ENCODE peak calls at places on chromosomes 2 and 18, in six cellular contexts. S is CD8-positive, alpha-beta T cell; I is CD4-positive, alpha-beta T cell; O is astrocyte; R is heart right ventricle; Q is cardiac muscle cell. U is an unnamed sample. For H3K9me3, the result is how much of the 10 kb centered on the place peaks cover.

GRCh38 chr2:167924556-167924955 is 322.8 kb downstream of the STK39 start:
- DNase-seq in R (no peak), I (no peak), Q (no peak), S (no peak), O (no peak), U (no peak)

GRCh38 chr2:13006407-13006806 is 289.7 kb downstream of the TRIB2 start:
- DNase-seq in Q (no peak), I (no peak), R (no peak), S (no peak), O (no peak), U (no peak)

GRCh38 chr2:187544371-187545080 is 9.7 kb downstream of the TFPI start:
- DNase-seq in R (no peak), S (no peak), I (no peak), Q (no peak), O (peak), U (no peak)

GRCh38 chr2:27075219-27075871 is 3.1 kb upstream of the EMILIN1 start:
- DNase-seq in Q (peak), O (no peak), I (peak), S (peak), R (peak), U (no peak)

GRCh38 chr2:12486205-12487118 is 230.3 kb upstream of the TRIB2 start:
- DNase-seq in S (no peak), I (no peak), R (no peak), O (peak), Q (no peak), U (no peak)

GRCh38 chr18:76923485-76924085 is 101.2 kb downstream of the ZNF236 start:
- DNase-seq in R (no peak), Q (peak), O (no peak), I (no peak), S (no peak), U (no peak)

GRCh38 chr18:79903787-79904356 is 47.6 kb downstream of the SLC66A2 start:
- DNase-seq in I (no peak), Q (no peak), O (no peak), R (no peak), S (no peak), U (no peak)

GRCh38 chr2:231228974-231229373 is 30.5 kb downstream of the ARMC9 start:
- DNase-seq in R (no peak), I (no peak), O (no peak), S (no peak), Q (no peak), U (no peak)

GRCh38 chr2:220277445-220277960 is 650.1 kb downstream of the SLC4A3 start:
- DNase-seq in Q (no peak), R (peak), O (peak), I (no peak), S (no peak), U (peak)

GRCh38 chr2:112834379-112835014 is 2.1 kb downstream of the IL1B start:
- DNase-seq in I (no peak), S (no peak), Q (no peak), R (no peak), O (no peak), U (no peak)

GRCh38 chr18:23871410-23871809 is 143.1 kb upstream of the TTC39C start:
- DNase-seq in Q (peak), O (peak), I (peak), R (peak), S (peak), U (no peak)

GRCh38 chr2:190119257-190119656 is 56.7 kb upstream of the MSTN start:
- DNase-seq in I (no peak), R (peak), Q (peak), S (peak), O (peak), U (no peak)

GRCh38 chr18:29271496-29271895 is 1094.6 kb upstream of the CDH2 start:
- DNase-seq in I (no peak), O (peak), R (no peak), Q (no peak), S (no peak), U (no peak)

GRCh38 chr2:158060862-158061435 is 40.7 kb upstream of the UPP2 start:
- DNase-seq in R (no peak), O (peak), Q (no peak), S (no peak), I (no peak), U (no peak)

DNA sequence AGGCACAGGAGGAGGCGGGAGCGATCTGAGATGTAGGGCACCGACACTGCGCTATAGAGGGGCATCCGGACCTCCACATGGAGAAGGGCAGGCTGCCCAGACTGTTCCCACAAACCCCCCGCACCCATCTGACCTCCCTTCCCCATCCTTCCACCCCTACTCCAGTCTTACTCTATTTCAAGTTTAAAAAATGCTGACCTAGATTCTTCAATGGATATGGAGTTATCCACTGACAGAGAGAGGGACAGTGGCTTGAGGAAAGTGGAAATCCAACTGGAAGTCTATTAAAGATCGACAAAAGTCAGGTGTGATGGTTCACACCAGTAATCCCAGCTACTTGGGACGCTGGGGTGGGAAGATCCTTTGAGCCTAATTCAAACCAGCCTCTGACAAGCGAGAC is 5.1 kb upstream of the DGUOK start:
- DNase-seq in I (no peak), S (no peak), Q (no peak), R (no peak), O (no peak), U (no peak)
- H3K9me3 ChIP-seq in I (under half), S (under half), Q (under half), R (under half), O (under half), U (under half)

DNA sequence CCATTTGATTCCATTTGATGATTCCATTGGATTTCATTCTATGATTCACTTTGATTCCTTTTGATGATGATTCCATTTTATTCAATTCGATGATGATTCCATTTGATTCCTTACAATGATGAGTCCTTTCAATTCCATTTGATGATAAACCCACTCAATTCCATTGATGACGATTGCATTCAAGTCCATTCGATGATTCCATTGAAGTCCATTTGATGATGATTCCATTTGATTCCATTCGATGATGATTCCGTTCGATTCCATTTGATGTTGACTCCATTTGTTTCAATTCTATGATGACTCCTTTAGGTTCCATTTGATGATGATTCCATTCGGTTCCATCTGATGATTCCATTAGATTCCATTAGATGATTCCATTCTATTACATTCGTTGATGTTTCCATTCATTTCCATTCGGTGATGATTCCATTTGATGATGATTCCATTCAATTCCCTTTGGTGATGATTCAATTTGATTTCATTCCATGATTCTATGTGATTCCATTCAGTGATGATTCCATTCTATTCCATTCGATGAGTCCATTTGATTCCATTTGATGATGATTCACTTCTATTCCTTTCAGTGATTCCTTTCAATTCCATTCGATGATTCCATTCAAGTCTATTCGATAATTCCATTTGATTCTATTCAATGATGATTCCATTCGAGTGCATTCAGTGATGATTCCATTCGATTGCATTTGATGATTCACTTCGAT is 1106.0 kb downstream of the RPIA start:
- DNase-seq in S (no peak), O (no peak), I (no peak), Q (no peak), R (no peak), U (no peak)
- H3K9me3 ChIP-seq in S (under half), O (half or more), I (under half), Q (half or more), R (half or more), U (half or more)

GRCh38 chr2:135076556-135076955 is 24.5 kb downstream of the RAB3GAP1 start:
- DNase-seq in I (no peak), R (no peak), Q (no peak), S (no peak), O (no peak), U (no peak)

GRCh38 chr2:135072125-135072997 is 20.3 kb downstream of the RAB3GAP1 start:
- DNase-seq in S (no peak), R (no peak), I (no peak), Q (no peak), O (no peak), U (no peak)

GRCh38 chr2:135078417-135078816 is 26.3 kb downstream of the RAB3GAP1 start:
- DNase-seq in Q (no peak), O (no peak), I (no peak), S (no peak), R (no peak), U (no peak)

GRCh38 chr2:135074216-135074615 is 22.1 kb downstream of the RAB3GAP1 start:
- DNase-seq in R (no peak), O (no peak), I (no peak), Q (no peak), S (no peak), U (no peak)
- H3K9me3 ChIP-seq in R (under half), O (under half), I (under half), Q (under half), S (under half), U (under half)

GRCh38 chr18:9594782-9595181 is 19.6 kb downstream of the PPP4R1 start:
- DNase-seq in S (no peak), I (no peak), O (no peak), R (no peak), Q (no peak), U (no peak)

GRCh38 chr18:9595197-9595596 is 19.2 kb downstream of the PPP4R1 start:
- DNase-seq in S (no peak), R (no peak), I (no peak), O (peak), Q (no peak), U (no peak)

GRCh38 chr18:9597609-9598008 is 16.8 kb downstream of the PPP4R1 start:
- DNase-seq in Q (no peak), I (no peak), O (no peak), S (no peak), R (no peak), U (no peak)

GRCh38 chr18:9596257-9596656 is 18.1 kb downstream of the PPP4R1 start:
- DNase-seq in Q (no peak), R (no peak), I (no peak), S (no peak), O (no peak), U (no peak)

GRCh38 chr18:9596843-9597242 is 17.5 kb downstream of the PPP4R1 start:
- DNase-seq in R (no peak), S (no peak), O (no peak), Q (no peak), I (no peak), U (no peak)
- H3K9me3 ChIP-seq in R (under half), S (under half), O (under half), Q (under half), I (under half), U (under half)

GRCh38 chr2:68695971-68696370 is 38.6 kb upstream of the ARHGAP25 start:
- DNase-seq in S (no peak), Q (no peak), I (no peak), O (no peak), R (no peak), U (no peak)
- H3K9me3 ChIP-seq in S (under half), Q (under half), I (under half), O (under half), R (under half), U (under half)

GRCh38 chr2:14418110-14418509 is 214.4 kb upstream of the LRATD1 start:
- DNase-seq in O (peak), Q (no peak), R (no peak), S (no peak), I (no peak), U (no peak)
- H3K9me3 ChIP-seq in O (under half), Q (under half), R (under half), S (under half), I (under half), U (under half)

DNA sequence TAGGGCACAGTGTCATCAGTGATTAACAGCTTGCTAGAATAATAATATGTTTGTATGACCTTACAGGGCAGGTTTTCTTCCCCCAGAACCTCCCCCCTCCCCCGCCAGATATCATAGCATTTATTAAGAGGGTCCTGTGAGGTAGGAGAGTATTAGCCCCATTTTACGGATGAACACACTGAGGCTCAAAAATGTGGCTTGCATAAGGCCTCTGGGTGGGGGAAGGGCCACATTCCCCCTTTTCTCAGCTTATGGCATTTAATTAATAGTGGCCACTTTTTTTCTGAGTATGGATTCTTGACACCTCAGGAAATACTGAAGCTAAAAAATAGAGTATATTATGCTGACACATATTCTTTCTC is 2.9 kb downstream of the CTIF start:
- DNase-seq in S (no peak), I (no peak), O (no peak), Q (no peak), R (no peak), U (no peak)
- H3K9me3 ChIP-seq in S (under half), I (under half), O (under half), Q (under half), R (under half), U (under half)

GRCh38 chr2:18899725-18900124 is 310.4 kb upstream of the NT5C1B start:
- DNase-seq in I (no peak), R (no peak), S (no peak), Q (no peak), O (no peak), U (no peak)
- H3K9me3 ChIP-seq in I (under half), R (under half), S (under half), Q (under half), O (under half), U (under half)

GRCh38 chr18:10985689-10986088 is 163.7 kb downstream of the PIEZO2 start:
- DNase-seq in S (no peak), I (no peak), O (no peak), R (no peak), Q (no peak), U (no peak)
- H3K9me3 ChIP-seq in S (under half), I (under half), O (under half), R (under half), Q (under half), U (under half)